ENCODE peak calls at places on chromosomes 2 and 18, in six cellular contexts. P is K562, K is IMR-90, T is prostate gland, W is heart left ventricle, L is GM12892. G is an unnamed sample.

GRCh38 chr2:128613876-128614275 is 295.2 kb upstream of the HS6ST1 start:
- DNase-seq in P (no peak), K (no peak), T (no peak), W (no peak), L (no peak), G (no peak)

GRCh38 chr2:34102359-34102758 is 503.3 kb upstream of the FAM98A start:
- DNase-seq in P (no peak), K (peak; percentile 4), T (no peak), W (no peak), L (no peak), G (no peak)

GRCh38 chr18:70469916-70470315 is 181.1 kb downstream of the SOCS6 start:
- DNase-seq in P (no peak), K (no peak), T (no peak), W (no peak), L (no peak), G (no peak)

GRCh38 chr2:181977661-181978350 is 7.8 kb upstream of the PPP1R1C start:
- DNase-seq in P (no peak), K (peak; percentile 76), T (no peak), W (no peak), L (no peak), G (peak; percentile 45)

GRCh38 chr2:113105047-113105446 is 22.4 kb upstream of the IL1RN start:
- DNase-seq in P (peak; percentile 21), K (peak; percentile 46), T (no peak), W (no peak), L (no peak), G (peak; percentile 36)

GRCh38 chr18:32803571-32803970 is 30.7 kb upstream of the KLHL14 start:
- DNase-seq in P (no peak), K (no peak), T (no peak), W (no peak), L (no peak), G (no peak)

GRCh38 chr2:159229476-159230144 is 56.9 kb downstream of the WDSUB1 start:
- DNase-seq in P (no peak), K (no peak), T (no peak), W (no peak), L (no peak), G (no peak)

GRCh38 chr2:15982285-15982967 is 42.1 kb downstream of the MYCN start:
- DNase-seq in P (no peak), K (no peak), T (no peak), W (no peak), L (no peak), G (no peak)

GRCh38 chr18:74289946-74290478 is 1.8 kb downstream of the CYB5A start:
- DNase-seq in P (no peak), K (no peak), T (no peak), W (no peak), L (no peak), G (no peak)

GRCh38 chr2:209688388-209688787 is 83.2 kb upstream of the UNC80 start:
- DNase-seq in P (no peak), K (no peak), T (no peak), W (no peak), L (no peak), G (no peak)

GRCh38 chr2:25387479-25388449 is 46.0 kb upstream of the DNMT3A start:
- DNase-seq in P (no peak), K (no peak), T (no peak), W (no peak), L (no peak), G (no peak)
- TF ChIP-seq POLR2A in P (no peak), K (no peak), T (no peak), W (no peak), L (no peak), G (no peak)

GRCh38 chr2:131094655-131095281 is 1.5 kb upstream of the FAM168B start:
- DNase-seq in P (no peak), K (peak; percentile 7), T (no peak), W (no peak), L (no peak), G (no peak)

GRCh38 chr2:131092409-131093065 is 723 bp downstream of the FAM168B start:
- DNase-seq in P (no peak), K (no peak), T (no peak), W (no peak), L (no peak), G (no peak)

DNA sequence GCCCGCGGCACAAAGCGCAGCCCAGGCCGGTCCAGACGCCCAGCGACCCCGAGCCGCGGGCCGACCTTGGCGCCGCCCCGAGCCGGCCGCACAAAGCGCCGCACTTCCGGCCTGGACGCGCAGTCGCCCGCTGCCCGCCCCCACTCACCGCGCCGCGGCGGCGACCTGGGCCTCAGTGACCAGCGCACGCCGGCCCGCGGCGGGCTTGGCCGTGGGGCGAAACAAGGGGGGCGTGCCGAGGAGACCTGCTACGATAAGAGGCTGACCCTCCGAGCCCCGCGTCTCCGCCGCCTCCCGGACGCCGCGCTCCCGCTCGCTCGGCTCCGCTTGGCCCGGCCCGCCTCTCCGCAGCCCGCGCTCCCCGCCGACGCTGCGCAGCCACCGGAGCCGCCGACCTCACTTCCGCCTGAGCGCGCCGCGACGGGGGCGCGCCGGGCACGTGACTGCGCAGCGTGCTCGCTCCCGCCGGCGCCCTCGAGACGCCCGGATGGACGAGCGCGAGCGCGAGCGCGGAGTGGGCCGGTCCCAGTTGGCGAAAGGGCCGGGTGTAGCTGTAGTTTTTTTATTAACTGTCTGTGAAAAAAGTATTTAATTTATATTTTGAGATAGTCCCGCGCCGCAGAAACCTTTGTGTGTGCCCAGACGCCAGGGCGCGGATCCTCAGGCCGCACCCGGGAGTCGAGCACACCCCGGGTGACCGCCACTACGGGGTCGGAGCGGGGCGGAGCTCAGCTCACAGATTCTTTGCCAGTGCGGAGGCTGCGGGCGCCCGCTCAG is at the start of gene FAM168B:
- DNase-seq in P (peak; percentile 92), K (peak; percentile 88), T (peak; percentile 81), W (peak; percentile 90), L (peak; percentile 90), G (peak; percentile 91)
- TF ChIP-seq POLR2A in P (peak; percentile 85), K (peak; percentile 93), T (peak; percentile 80), W (peak; percentile 58), L (peak; percentile 91), G (peak; percentile 69)

DNA sequence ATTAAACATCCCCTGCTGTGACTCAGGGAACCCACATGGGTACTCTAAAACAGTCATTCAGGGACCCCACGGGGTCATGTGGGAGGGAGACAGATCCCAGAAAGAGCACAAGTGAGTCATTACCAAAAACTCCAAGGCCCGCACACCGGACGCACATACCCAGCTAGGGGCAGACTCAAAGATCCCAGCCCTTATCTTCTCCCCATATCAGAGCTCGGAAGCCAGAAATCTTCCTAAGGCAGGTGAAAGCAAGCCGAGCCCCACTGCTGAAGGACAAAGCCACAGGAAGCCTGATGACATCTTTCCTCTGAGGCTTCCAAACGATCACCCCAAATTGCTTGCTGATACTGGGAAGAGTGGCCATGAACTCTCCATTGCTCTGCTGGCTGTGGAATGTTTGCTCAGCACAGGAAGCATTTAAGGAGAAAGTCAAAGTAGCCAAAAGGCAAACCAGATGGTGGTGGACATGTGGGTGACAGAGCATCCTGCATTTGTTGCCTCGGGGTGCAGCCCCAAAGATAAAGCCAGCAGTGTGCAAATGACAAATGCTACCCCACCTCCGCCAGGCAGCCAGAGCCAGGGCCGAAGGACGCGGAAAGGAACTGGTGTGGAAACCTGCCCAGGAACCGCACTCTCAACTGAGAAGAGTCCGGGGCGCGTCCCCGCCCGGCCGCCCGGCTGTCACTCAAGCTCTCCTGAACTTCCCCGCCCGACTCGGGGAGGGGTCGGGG is 784 bp downstream of the ACTR1B start:
- DNase-seq in P (peak; percentile 73), K (peak; percentile 89), T (peak; percentile 70), W (peak; percentile 78), L (peak; percentile 68), G (peak; percentile 64)
- TF ChIP-seq POLR2A in P (peak; percentile 59), K (peak; percentile 71), T (peak; percentile 14), W (no peak), L (peak; percentile 54), G (no peak)

GRCh38 chr18:1304392-1304992 is 399.8 kb downstream of the ADCYAP1 start:
- DNase-seq in P (no peak), K (no peak), T (no peak), W (no peak), L (no peak), G (no peak)

GRCh38 chr18:1308686-1309085 is 404.0 kb downstream of the ADCYAP1 start:
- DNase-seq in P (no peak), K (no peak), T (no peak), W (no peak), L (no peak), G (no peak)

GRCh38 chr18:1311376-1311775 is 406.7 kb downstream of the ADCYAP1 start:
- DNase-seq in P (no peak), K (no peak), T (no peak), W (no peak), L (no peak), G (no peak)

GRCh38 chr18:1302861-1303260 is 398.2 kb downstream of the ADCYAP1 start:
- DNase-seq in P (no peak), K (no peak), T (no peak), W (no peak), L (no peak), G (no peak)

GRCh38 chr18:1306641-1307040 is 402.0 kb downstream of the ADCYAP1 start:
- DNase-seq in P (no peak), K (no peak), T (no peak), W (no peak), L (no peak), G (no peak)
- TF ChIP-seq POLR2A in P (no peak), K (no peak), T (no peak), W (no peak), L (no peak), G (no peak)

DNA sequence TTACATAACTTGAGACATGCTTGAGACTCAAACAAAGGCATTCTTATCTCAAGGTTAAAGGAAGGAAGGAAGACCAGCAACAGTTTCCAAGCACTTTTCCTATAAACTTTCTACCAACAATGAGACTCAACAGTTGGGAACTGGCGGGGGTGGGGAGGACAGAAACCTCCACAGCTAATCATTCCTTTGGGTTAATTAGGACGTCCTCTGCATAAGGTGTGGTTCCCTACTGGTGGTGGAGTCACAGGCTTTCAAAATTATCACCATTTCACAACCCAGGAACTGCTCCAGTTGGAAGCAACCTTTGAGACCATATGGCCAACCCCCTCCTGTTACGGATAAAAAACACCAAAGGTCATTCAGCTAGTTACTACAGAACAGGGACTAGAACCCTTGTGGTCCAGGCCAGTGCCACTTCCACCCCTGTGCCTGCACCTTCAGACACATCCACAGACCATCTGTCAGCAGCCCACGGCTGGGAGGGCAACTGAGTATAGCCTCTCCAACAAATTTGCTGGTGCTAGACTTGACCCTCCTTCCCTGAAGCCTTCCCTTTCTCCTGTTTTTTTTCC is 30.1 kb upstream of the ATL2 start:
- DNase-seq in P (no peak), K (no peak), T (no peak), W (peak; percentile 31), L (no peak), G (no peak)
- TF ChIP-seq POLR2A in P (no peak), K (no peak), T (no peak), W (no peak), L (no peak), G (no peak)